ENCODE peak calls at places on chromosomes 3 and 15, in seven cellular contexts. S, H, R, B, P, X and W are unnamed samples.

GRCh38 chr3:40387001-40387894 is at the start of gene ENTPD3:
- DNase-seq in S (no peak), H (no peak), R (no peak), B (no peak), P (no peak), X (peak), W (no peak)

GRCh38 chr3:143016321-143016972 is 15.1 kb downstream of the U2SURP start:
- DNase-seq in S (no peak), H (no peak), R (no peak), B (peak), P (no peak), X (no peak), W (no peak)

GRCh38 chr3:139122221-139122581 is 77.5 kb upstream of the PRR23C start:
- DNase-seq in S (peak), H (no peak), R (no peak), B (no peak), P (peak), X (no peak), W (peak)

GRCh38 chr15:29034593-29035364 is 149.0 kb downstream of the APBA2 start:
- DNase-seq in S (no peak), H (no peak), R (no peak), B (no peak), P (no peak), X (no peak), W (no peak)

GRCh38 chr3:12963869-12964712 is 109.1 kb downstream of the IQSEC1 start:
- DNase-seq in S (no peak), H (no peak), R (no peak), B (no peak), P (peak), X (no peak), W (no peak)

GRCh38 chr3:94776401-94776915 is 713.6 kb downstream of the NSUN3 start:
- DNase-seq in S (no peak), H (no peak), R (no peak), B (no peak), P (no peak), X (no peak), W (no peak)

GRCh38 chr3:177833392-177833791 is 636.1 kb upstream of the TBL1XR1 start:
- DNase-seq in S (no peak), H (no peak), R (no peak), B (no peak), P (no peak), X (no peak), W (no peak)

GRCh38 chr3:155015776-155016451 is 64.2 kb upstream of the MME start:
- DNase-seq in S (no peak), H (no peak), R (no peak), B (no peak), P (no peak), X (no peak), W (no peak)

GRCh38 chr3:126781889-126782491 is 78.0 kb downstream of the CHCHD6 start:
- DNase-seq in S (peak), H (no peak), R (no peak), B (no peak), P (peak), X (no peak), W (peak)

GRCh38 chr3:141370065-141370533 is 1.8 kb downstream of the ZBTB38 start:
- DNase-seq in S (no peak), H (peak), R (peak), B (peak), P (peak), X (peak), W (peak)

GRCh38 chr3:94032187-94032586 is 3.8 kb upstream of the STX19 start:
- DNase-seq in S (peak), H (no peak), R (no peak), B (no peak), P (no peak), X (no peak), W (no peak)

GRCh38 chr3:12948891-12949711 is 107.7 kb upstream of the RPL32 start:
- DNase-seq in S (no peak), H (no peak), R (no peak), B (peak), P (peak), X (no peak), W (no peak)

GRCh38 chr3:139906441-139906840 is 28.5 kb upstream of the CLSTN2 start:
- DNase-seq in S (no peak), H (no peak), R (no peak), B (no peak), P (peak), X (no peak), W (peak)

GRCh38 chr3:196796317-196796716 is 56.7 kb downstream of the PAK2 start:
- DNase-seq in S (no peak), H (no peak), R (no peak), B (no peak), P (no peak), X (no peak), W (no peak)

GRCh38 chr15:51874751-51875644 is 45.5 kb downstream of the TMOD3 start:
- DNase-seq in S (peak), H (peak), R (no peak), B (no peak), P (peak), X (no peak), W (peak)

GRCh38 chr15:58486564-58486963 is 54.8 kb downstream of the LIPC start:
- DNase-seq in S (no peak), H (no peak), R (no peak), B (no peak), P (no peak), X (no peak), W (no peak)

GRCh38 chr3:65814883-65815578 is 223.7 kb downstream of the MAGI1 start:
- DNase-seq in S (no peak), H (no peak), R (no peak), B (no peak), P (no peak), X (no peak), W (no peak)

GRCh38 chr15:70186152-70186551 is 88.4 kb upstream of the TLE3 start:
- DNase-seq in S (no peak), H (no peak), R (peak), B (no peak), P (peak), X (no peak), W (no peak)

GRCh38 chr3:38121832-38122461 is 15.0 kb downstream of the ACAA1 start:
- DNase-seq in S (no peak), H (no peak), R (no peak), B (no peak), P (no peak), X (no peak), W (no peak)

GRCh38 chr15:85625856-85626255 is 168.9 kb downstream of the KLHL25 start:
- DNase-seq in S (peak), H (no peak), R (no peak), B (no peak), P (peak), X (no peak), W (no peak)

GRCh38 chr3:112390783-112391641 is 58.1 kb downstream of the CD200 start:
- DNase-seq in S (peak), H (no peak), R (no peak), B (no peak), P (peak), X (no peak), W (peak)

GRCh38 chr3:123285066-123285465 is 83.3 kb downstream of the SEC22A start:
- DNase-seq in S (no peak), H (no peak), R (no peak), B (no peak), P (no peak), X (no peak), W (no peak)

GRCh38 chr3:52423214-52423613 is 21.7 kb downstream of the SEMA3G start:
- DNase-seq in S (no peak), H (no peak), R (no peak), B (no peak), P (no peak), X (no peak), W (no peak)

GRCh38 chr3:164521644-164522043 is 556.7 kb downstream of the SI start:
- DNase-seq in S (no peak), H (no peak), R (no peak), B (no peak), P (no peak), X (no peak), W (no peak)

GRCh38 chr15:59524331-59524731 is 86.3 kb downstream of the FAM81A start:
- DNase-seq in S (no peak), H (no peak), R (no peak), B (peak), P (no peak), X (no peak), W (no peak)

GRCh38 chr15:56160966-56161365 is 82.7 kb downstream of the RFX7 start:
- DNase-seq in S (no peak), H (no peak), R (no peak), B (no peak), P (peak), X (no peak), W (no peak)

GRCh38 chr15:73127302-73127936 is 75.2 kb downstream of the NEO1 start:
- DNase-seq in S (no peak), H (no peak), R (peak), B (peak), P (peak), X (no peak), W (peak)

GRCh38 chr3:175646865-175647264 is 787.7 kb downstream of the NAALADL2 start:
- DNase-seq in S (no peak), H (no peak), R (no peak), B (no peak), P (no peak), X (no peak), W (no peak)

GRCh38 chr15:39435244-39435643 is 145.6 kb upstream of the THBS1 start:
- DNase-seq in S (no peak), H (no peak), R (no peak), B (no peak), P (no peak), X (no peak), W (no peak)

GRCh38 chr15:94277485-94277884 is 46.1 kb downstream of the MCTP2 start:
- DNase-seq in S (no peak), H (no peak), R (no peak), B (no peak), P (no peak), X (no peak), W (no peak)

GRCh38 chr15:52790166-52790708 is at the start of gene ONECUT1:
- DNase-seq in S (no peak), H (no peak), R (peak), B (peak), P (peak), X (peak), W (no peak)

GRCh38 chr3:16516695-16517481 is 3.4 kb upstream of the RFTN1 start:
- DNase-seq in S (peak), H (no peak), R (peak), B (no peak), P (peak), X (peak), W (no peak)

GRCh38 chr3:181943285-181943684 is 231.6 kb downstream of the SOX2 start:
- DNase-seq in S (no peak), H (no peak), R (no peak), B (no peak), P (no peak), X (no peak), W (no peak)

GRCh38 chr15:80934761-80935221 is 54.8 kb downstream of the MESD start:
- DNase-seq in S (no peak), H (no peak), R (no peak), B (no peak), P (peak), X (peak), W (peak)

GRCh38 chr15:78076231-78077052 is 1.1 kb downstream of the TBC1D2B start:
- DNase-seq in S (no peak), H (no peak), R (peak), B (no peak), P (peak), X (no peak), W (no peak)

GRCh38 chr3:179801263-179801662 is 148.4 kb downstream of the USP13 start:
- DNase-seq in S (peak), H (no peak), R (no peak), B (no peak), P (peak), X (no peak), W (no peak)

GRCh38 chr15:62618432-62618831 is 424.1 kb upstream of the TPM1 start:
- DNase-seq in S (peak), H (no peak), R (no peak), B (no peak), P (peak), X (no peak), W (peak)

GRCh38 chr3:57017481-57017880 is 43.0 kb upstream of the SPATA12 start:
- DNase-seq in S (no peak), H (no peak), R (no peak), B (peak), P (peak), X (no peak), W (no peak)

GRCh38 chr3:64717872-64718613 is 30.2 kb upstream of the ADAMTS9 start:
- DNase-seq in S (no peak), H (no peak), R (no peak), B (no peak), P (peak), X (no peak), W (no peak)
- TF ChIP-seq CTCF in S (peak), H (peak), R (no peak), B (peak), P (peak), X (peak), W (peak)

GRCh38 chr3:170761103-170761502 is 108.9 kb downstream of the RPL22L1 start:
- DNase-seq in S (no peak), H (no peak), R (no peak), B (no peak), P (no peak), X (no peak), W (no peak)

GRCh38 chr3:170762081-170762480 is 107.9 kb downstream of the RPL22L1 start:
- DNase-seq in S (no peak), H (no peak), R (no peak), B (no peak), P (no peak), X (no peak), W (no peak)

GRCh38 chr3:170760174-170760526 is 109.8 kb downstream of the RPL22L1 start:
- DNase-seq in S (no peak), H (no peak), R (no peak), B (no peak), P (no peak), X (peak), W (no peak)

GRCh38 chr3:170757038-170757437 is 113.0 kb downstream of the RPL22L1 start:
- DNase-seq in S (no peak), H (no peak), R (no peak), B (no peak), P (no peak), X (no peak), W (no peak)

DNA sequence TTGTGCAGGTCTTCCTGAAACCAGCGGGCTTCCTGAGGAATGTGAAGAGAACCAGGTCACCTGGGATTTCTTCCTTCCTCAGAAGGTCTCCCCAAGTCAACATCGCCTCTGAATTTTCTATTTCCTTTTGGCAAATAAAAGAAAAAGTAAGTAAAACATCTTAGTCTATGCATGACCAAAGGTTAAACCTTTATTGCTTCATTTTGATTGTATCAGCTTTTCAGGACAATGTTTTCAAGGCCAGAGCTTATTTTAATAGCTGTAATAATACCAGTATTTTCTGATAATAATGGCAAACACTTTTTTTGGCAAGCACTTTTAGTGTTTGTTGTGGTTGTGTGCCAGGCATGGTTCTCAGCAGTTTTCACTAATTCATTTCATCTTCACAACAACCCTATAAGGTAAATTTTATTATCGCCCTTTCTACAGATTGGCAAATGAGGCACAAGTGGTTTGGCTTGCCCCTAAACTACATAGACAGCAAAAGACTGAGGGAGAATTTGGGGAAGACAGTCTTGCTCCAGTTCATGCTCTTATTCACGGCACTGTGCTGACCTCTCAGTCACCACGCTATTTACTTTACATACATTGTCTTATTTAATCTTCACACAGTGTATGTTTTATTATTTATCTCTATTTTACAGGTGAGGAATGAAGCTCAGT is 110.4 kb downstream of the RPL22L1 start:
- DNase-seq in S (no peak), H (no peak), R (no peak), B (no peak), P (no peak), X (no peak), W (no peak)
- H3K4me3 ChIP-seq in S (no peak), H (no peak), R (no peak), B (no peak), P (no peak), X (no peak), W (no peak)

GRCh38 chr3:53728606-53729005 is 117.6 kb downstream of the CHDH start:
- DNase-seq in S (no peak), H (no peak), R (no peak), B (no peak), P (no peak), X (no peak), W (no peak)

GRCh38 chr3:53731934-53732624 is 114.1 kb downstream of the CHDH start:
- DNase-seq in S (no peak), H (no peak), R (no peak), B (no peak), P (no peak), X (no peak), W (no peak)

GRCh38 chr3:53729130-53729529 is 117.1 kb downstream of the CHDH start:
- DNase-seq in S (no peak), H (no peak), R (no peak), B (no peak), P (no peak), X (no peak), W (no peak)

GRCh38 chr3:53730565-53730964 is 115.7 kb downstream of the CHDH start:
- DNase-seq in S (no peak), H (no peak), R (no peak), B (no peak), P (peak), X (peak), W (no peak)

DNA sequence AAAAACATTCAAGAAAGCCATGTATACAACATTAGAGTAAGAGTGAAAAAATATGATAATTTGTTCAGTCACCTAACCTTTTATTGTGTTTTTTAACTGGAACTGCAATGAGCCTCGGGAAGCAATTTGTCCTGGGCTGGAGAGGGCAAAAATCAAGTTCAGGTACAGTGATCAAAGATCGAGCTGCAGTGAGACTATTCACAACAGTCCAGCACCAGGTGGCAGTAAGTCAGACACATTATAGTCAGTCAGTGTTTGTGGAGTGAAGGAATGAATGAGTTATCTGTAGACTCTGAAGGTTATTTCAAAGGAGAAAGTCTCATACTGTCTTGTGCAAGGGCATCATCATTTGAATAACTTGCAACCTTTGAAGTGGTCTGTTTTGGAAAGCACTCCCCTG is 116.6 kb downstream of the CHDH start:
- DNase-seq in S (no peak), H (no peak), R (no peak), B (peak), P (no peak), X (peak), W (no peak)
- TF ChIP-seq CTCF in S (peak), H (no peak), R (peak), B (peak), P (no peak), X (peak), W (no peak)

DNA sequence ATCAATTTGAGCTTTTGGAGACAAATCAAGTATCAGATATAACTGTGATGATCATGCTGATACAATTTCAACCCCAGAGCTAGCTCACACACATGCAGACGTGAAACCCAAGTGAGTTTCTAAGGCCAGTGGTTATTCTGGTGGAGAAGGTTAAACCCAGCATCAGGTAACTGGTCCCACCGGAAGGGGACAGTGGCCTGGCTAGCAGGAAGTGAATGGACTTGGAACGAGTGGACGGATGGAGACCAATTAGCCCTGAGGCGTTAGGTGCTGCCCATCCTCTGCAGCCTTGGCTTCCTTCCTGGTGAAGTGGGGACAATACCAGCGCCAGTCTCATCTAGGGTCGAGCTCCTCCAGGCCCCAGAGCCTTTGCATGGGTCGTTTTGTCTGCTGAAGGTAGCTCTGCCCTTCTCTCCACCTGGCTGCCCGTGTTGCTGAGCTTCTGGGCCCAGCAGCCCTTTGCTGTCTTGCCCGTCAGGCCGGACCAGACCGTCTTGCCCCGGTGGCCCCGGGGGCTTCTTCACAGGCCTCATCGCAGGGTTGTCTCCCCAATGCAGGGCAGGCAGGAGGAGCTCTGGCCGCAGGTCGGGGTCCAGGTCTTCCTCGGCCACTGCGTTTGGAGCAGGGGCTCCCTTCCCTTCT is 915 bp upstream of the KCTD6 start:
- DNase-seq in S (no peak), H (no peak), R (no peak), B (no peak), P (no peak), X (peak), W (no peak)
- H3K4me3 ChIP-seq in S (peak), H (peak), R (no peak), B (peak), P (peak), X (no peak), W (peak)

DNA sequence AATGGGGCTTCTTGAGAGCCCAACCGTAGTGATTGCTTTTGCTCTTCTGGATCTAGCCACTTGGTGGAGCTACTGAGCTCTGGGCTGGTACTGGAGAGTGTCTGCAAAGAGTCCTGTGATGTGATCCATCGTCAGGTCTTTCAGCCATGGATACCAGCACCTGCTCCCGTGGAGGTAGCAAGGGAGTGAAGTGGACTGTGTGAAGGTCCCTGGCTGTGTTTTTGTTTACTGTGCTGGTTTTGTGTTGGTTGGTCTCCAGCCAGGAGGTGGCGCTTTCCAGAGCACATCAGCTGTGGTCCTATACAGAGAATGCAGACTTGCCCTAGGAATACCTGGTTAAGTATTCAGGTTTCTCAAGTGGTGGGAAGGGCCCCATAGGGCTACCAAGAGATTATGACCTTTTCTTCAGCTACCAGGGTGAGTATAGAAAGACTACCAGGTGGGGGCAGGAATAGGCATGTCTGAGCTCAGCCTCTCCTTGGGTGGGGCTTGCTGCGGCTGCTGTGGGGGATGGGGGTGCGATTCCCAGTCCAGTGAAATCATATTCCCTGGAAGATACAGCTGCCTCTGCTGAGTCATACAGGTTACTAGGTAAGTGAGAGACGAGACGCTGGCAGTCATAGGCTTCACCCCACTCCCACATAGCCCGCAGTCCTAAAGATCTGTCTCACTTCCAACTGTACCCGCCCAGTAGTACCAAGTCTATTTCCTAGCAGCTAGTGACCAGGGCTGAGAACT is 733.7 kb downstream of the ZNF385D start:
- DNase-seq in S (no peak), H (no peak), R (no peak), B (no peak), P (peak), X (peak), W (no peak)
- TF ChIP-seq CTCF in S (peak), H (no peak), R (no peak), B (peak), P (peak), X (no peak), W (peak)

GRCh38 chr3:128493221-128494151 is 485 bp upstream of the GATA2 start:
- DNase-seq in S (no peak), H (no peak), R (no peak), B (no peak), P (no peak), X (no peak), W (no peak)
- H3K4me3 ChIP-seq in S (peak), H (no peak), R (no peak), B (no peak), P (no peak), X (no peak), W (peak)

GRCh38 chr3:70716832-70717231 is 404.4 kb upstream of the MDFIC2 start:
- DNase-seq in S (no peak), H (no peak), R (no peak), B (no peak), P (peak), X (peak), W (peak)
- TF ChIP-seq CTCF in S (peak), H (peak), R (peak), B (peak), P (peak), X (peak), W (peak)